ENCODE peak calls at places on chromosomes 12 and 14, in five cellular contexts. B is GM23338, A is PC-3, J is fibroblast of lung, N is astrocyte. Q is an unnamed sample.

GRCh38 chr12:108403952-108404351 is 64.8 kb upstream of the CMKLR1 start:
- DNase-seq in N (no peak), A (no peak), J (no peak), B (peak), Q (peak)

GRCh38 chr12:27924350-27925140 is 48.0 kb downstream of the PTHLH start:
- DNase-seq in N (peak), A (peak), B (no peak), J (no peak), Q (no peak)

GRCh38 chr12:86228656-86229055 is 27.5 kb downstream of the MGAT4C start:
- DNase-seq in A (no peak), N (no peak), B (no peak), J (no peak), Q (no peak)

GRCh38 chr12:19234991-19235876 is 105.7 kb downstream of the PLEKHA5 start:
- DNase-seq in B (no peak), A (no peak), J (peak), N (peak), Q (no peak)

GRCh38 chr12:10701226-10701681 is 21.9 kb downstream of the YBX3 start:
- DNase-seq in N (no peak), A (no peak), J (no peak), B (no peak), Q (no peak)

GRCh38 chr12:40511341-40511740 is 180.9 kb upstream of the CNTN1 start:
- DNase-seq in N (no peak), B (no peak), A (no peak), J (no peak), Q (no peak)

GRCh38 chr12:45637706-45638105 is 91.8 kb upstream of the ARID2 start:
- DNase-seq in A (peak), N (peak), B (no peak), J (peak), Q (no peak)

GRCh38 chr12:108237272-108237671 is 101.8 kb downstream of the CMKLR1 start:
- DNase-seq in A (peak), N (no peak), B (peak), J (no peak), Q (no peak)

GRCh38 chr14:20857207-20857606 is 34.0 kb upstream of the RNASE3 start:
- DNase-seq in A (no peak), N (no peak), B (no peak), J (no peak), Q (no peak)

GRCh38 chr12:115660211-115660805 is 617.2 kb downstream of the MED13L start:
- DNase-seq in B (no peak), N (no peak), A (peak), J (peak), Q (no peak)

GRCh38 chr12:95443458-95443857 is 30.5 kb upstream of the METAP2 start:
- DNase-seq in B (peak), N (no peak), J (no peak), A (no peak), Q (no peak)

GRCh38 chr12:52149651-52150241 is 42.1 kb downstream of the KRT80 start:
- DNase-seq in B (no peak), A (no peak), N (no peak), J (no peak), Q (no peak)

GRCh38 chr14:61080591-61081010 is 99.6 kb downstream of the SLC38A6 start:
- DNase-seq in J (peak), B (peak), N (peak), A (no peak), Q (no peak)

GRCh38 chr12:130041983-130042812 is 120.1 kb upstream of the FZD10 start:
- DNase-seq in A (no peak), N (no peak), J (no peak), B (peak), Q (peak)

GRCh38 chr14:92161521-92161920 is 39.8 kb downstream of the CPSF2 start:
- DNase-seq in N (no peak), J (no peak), B (no peak), A (no peak), Q (no peak)

GRCh38 chr12:34393821-34394150 is 371.5 kb downstream of the ALG10 start:
- DNase-seq in B (no peak), N (no peak), J (no peak), A (no peak), Q (no peak)

GRCh38 chr12:49345048-49345839 is 1.4 kb upstream of the DNAJC22 start:
- DNase-seq in N (no peak), B (peak), J (no peak), A (peak), Q (no peak)

GRCh38 chr14:69663322-69663686 is 51.9 kb downstream of the SUSD6 start:
- DNase-seq in B (no peak), A (peak), J (no peak), N (no peak), Q (no peak)

GRCh38 chr12:6792522-6793201 is 3.3 kb downstream of the CD4 start:
- DNase-seq in J (no peak), N (no peak), B (no peak), A (no peak), Q (peak)

GRCh38 chr12:5379737-5380496 is 52.0 kb upstream of the NTF3 start:
- DNase-seq in N (no peak), A (peak), B (no peak), J (no peak), Q (no peak)

GRCh38 chr12:22626429-22626828 is 1.5 kb downstream of the ETNK1 start:
- DNase-seq in N (peak), J (peak), B (no peak), A (peak), Q (no peak)

GRCh38 chr12:101441835-101442234 is 33.3 kb upstream of the SPIC start:
- DNase-seq in B (no peak), A (no peak), J (no peak), N (no peak), Q (no peak)

GRCh38 chr12:108633534-108634224 is at the start of gene SELPLG:
- DNase-seq in J (no peak), N (no peak), B (no peak), A (no peak), Q (peak)

GRCh38 chr14:54465654-54466053 is 23.1 kb downstream of the GMFB start:
- DNase-seq in B (no peak), A (no peak), J (no peak), N (no peak), Q (no peak)

GRCh38 chr12:89731064-89731463 is 22.4 kb upstream of the ATP2B1 start:
- DNase-seq in A (peak), B (no peak), J (peak), N (no peak), Q (no peak)

GRCh38 chr12:48454675-48455074 is 17.7 kb upstream of the ANP32D start:
- DNase-seq in N (peak), B (peak), J (no peak), A (peak), Q (no peak)

GRCh38 chr12:94779520-94779919 is 129.2 kb upstream of the TMCC3 start:
- DNase-seq in A (no peak), B (no peak), J (peak), N (peak), Q (no peak)

GRCh38 chr12:92471551-92471950 is 231.2 kb upstream of the PLEKHG7 start:
- DNase-seq in N (no peak), J (no peak), A (no peak), B (no peak), Q (no peak)

GRCh38 chr14:35159742-35160409 is 37.5 kb downstream of the PRORP start:
- DNase-seq in J (peak), N (peak), B (no peak), A (peak), Q (no peak)

GRCh38 chr14:23544511-23545447 is 6.8 kb downstream of the ZFHX2 start:
- DNase-seq in N (no peak), J (no peak), B (peak), A (no peak), Q (no peak)

GRCh38 chr12:97375310-97375709 is 87.3 kb upstream of the RMST start:
- DNase-seq in J (no peak), A (no peak), B (no peak), N (no peak), Q (no peak)

GRCh38 chr14:39102969-39103957 is at the start of gene SEC23A:
- DNase-seq in B (peak), J (peak), A (peak), N (peak), Q (peak)
- TF ChIP-seq CTCF in B (no peak), J (no peak), A (no peak), N (no peak), Q (peak)

GRCh38 chr14:104967414-104968152 is 10.6 kb downstream of the AHNAK2 start:
- DNase-seq in A (peak), B (peak), N (peak), J (peak), Q (no peak)
- H3K4me3 ChIP-seq in A (peak), B (peak), N (peak), J (peak), Q (no peak)

GRCh38 chr12:65731771-65732170 is 92.5 kb upstream of the HMGA2 start:
- DNase-seq in J (no peak), N (no peak), B (no peak), A (no peak), Q (no peak)

GRCh38 chr12:65728348-65728912 is 95.9 kb upstream of the HMGA2 start:
- DNase-seq in A (no peak), N (no peak), B (no peak), J (no peak), Q (no peak)

GRCh38 chr12:65734226-65734625 is 90.1 kb upstream of the HMGA2 start:
- DNase-seq in N (no peak), J (no peak), B (no peak), A (no peak), Q (no peak)

GRCh38 chr12:65725376-65725775 is 98.9 kb upstream of the HMGA2 start:
- DNase-seq in N (peak), J (peak), A (peak), B (no peak), Q (no peak)

GRCh38 chr12:65728913-65729793 is 95.1 kb upstream of the HMGA2 start:
- DNase-seq in B (peak), N (peak), A (no peak), J (no peak), Q (no peak)
- TF ChIP-seq EZH2 in B (no peak), N (peak), A (no peak), J (no peak), Q (no peak)

GRCh38 chr12:650983-651382 is 12.3 kb downstream of the NINJ2 start:
- DNase-seq in B (no peak), A (no peak), N (no peak), J (no peak), Q (no peak)
- TF ChIP-seq CTCF in B (no peak), A (no peak), N (no peak), J (no peak), Q (no peak)

GRCh38 chr12:4270016-4270669 is 3.4 kb upstream of the CCND2 start:
- DNase-seq in N (no peak), J (no peak), A (no peak), B (peak), Q (peak)
- H3K4me3 ChIP-seq in N (peak), J (peak), A (no peak), B (peak), Q (no peak)

GRCh38 chr14:73238262-73238852 is 1.1 kb downstream of the PAPLN start:
- DNase-seq in J (peak), B (no peak), N (peak), A (peak), Q (no peak)

GRCh38 chr14:73236157-73236556 is 1.1 kb upstream of the PAPLN start:
- DNase-seq in A (no peak), B (peak), N (no peak), J (no peak), Q (no peak)

GRCh38 chr14:73236752-73237218 is 521 bp upstream of the PAPLN start:
- DNase-seq in J (no peak), B (peak), N (no peak), A (no peak), Q (no peak)

GRCh38 chr14:73237786-73238261 is 518 bp downstream of the PAPLN start:
- DNase-seq in J (no peak), B (peak), N (no peak), A (no peak), Q (no peak)

GRCh38 chr14:73237219-73237785 is at the start of gene PAPLN:
- DNase-seq in B (peak), A (peak), N (no peak), J (peak), Q (no peak)
- TF ChIP-seq EZH2 in B (peak), A (no peak), N (peak), J (peak), Q (no peak)

GRCh38 chr12:99911076-99911475 is 73.7 kb downstream of the ANKS1B start:
- DNase-seq in A (peak), B (no peak), N (peak), J (peak), Q (no peak)
- TF ChIP-seq CTCF in A (no peak), B (no peak), N (no peak), J (no peak), Q (no peak)